ENCODE peak calls at places on chromosomes 6 and 20, in six cellular contexts. One of them, this sample, is unnamed. For H3K9me3, the result is how much of the 10 kb centered on the place peaks cover.

GRCh38 chr6:28683945-28684538 is 158.4 kb downstream of the GPX5 start:
- DNase-seq in cardiac muscle cell: peak
- DNase-seq in pancreas: no peak
- DNase-seq in transverse colon: peak
- DNase-seq in effector memory CD4-positive, alpha-beta T cell: no peak
- DNase-seq in aorta: no peak
- DNase-seq in this sample: no peak

GRCh38 chr20:33169176-33169794 is 1.3 kb downstream of the BPIFA2 start:
- DNase-seq in cardiac muscle cell: no peak
- DNase-seq in pancreas: no peak
- DNase-seq in transverse colon: no peak
- DNase-seq in effector memory CD4-positive, alpha-beta T cell: no peak
- DNase-seq in aorta: no peak
- DNase-seq in this sample: no peak

GRCh38 chr6:163745566-163746400 is 331.3 kb downstream of the QKI start:
- DNase-seq in cardiac muscle cell: peak
- DNase-seq in pancreas: no peak
- DNase-seq in transverse colon: no peak
- DNase-seq in effector memory CD4-positive, alpha-beta T cell: no peak
- DNase-seq in aorta: no peak
- DNase-seq in this sample: no peak

GRCh38 chr6:29926795-29927427 is 15.4 kb upstream of the HLA-A start:
- DNase-seq in cardiac muscle cell: no peak
- DNase-seq in pancreas: peak
- DNase-seq in transverse colon: peak
- DNase-seq in effector memory CD4-positive, alpha-beta T cell: peak
- DNase-seq in aorta: peak
- DNase-seq in this sample: peak

GRCh38 chr20:25076201-25076600 is 5.7 kb downstream of the VSX1 start:
- DNase-seq in cardiac muscle cell: no peak
- DNase-seq in pancreas: no peak
- DNase-seq in transverse colon: no peak
- DNase-seq in effector memory CD4-positive, alpha-beta T cell: no peak
- DNase-seq in aorta: no peak
- DNase-seq in this sample: no peak

GRCh38 chr20:59647271-59647670 is 42.9 kb downstream of the PHACTR3 start:
- DNase-seq in cardiac muscle cell: no peak
- DNase-seq in pancreas: no peak
- DNase-seq in transverse colon: no peak
- DNase-seq in effector memory CD4-positive, alpha-beta T cell: no peak
- DNase-seq in aorta: no peak
- DNase-seq in this sample: no peak

GRCh38 chr6:7628915-7629314 is 38.9 kb downstream of the SNRNP48 start:
- DNase-seq in cardiac muscle cell: no peak
- DNase-seq in pancreas: no peak
- DNase-seq in transverse colon: no peak
- DNase-seq in effector memory CD4-positive, alpha-beta T cell: no peak
- DNase-seq in aorta: no peak
- DNase-seq in this sample: no peak

GRCh38 chr20:12180107-12180661 is 262.5 kb downstream of the BTBD3 start:
- DNase-seq in cardiac muscle cell: no peak
- DNase-seq in pancreas: no peak
- DNase-seq in transverse colon: no peak
- DNase-seq in effector memory CD4-positive, alpha-beta T cell: no peak
- DNase-seq in aorta: no peak
- DNase-seq in this sample: no peak

GRCh38 chr6:40996591-40997247 is 42.3 kb downstream of the UNC5CL start:
- DNase-seq in cardiac muscle cell: peak
- DNase-seq in pancreas: peak
- DNase-seq in transverse colon: peak
- DNase-seq in effector memory CD4-positive, alpha-beta T cell: no peak
- DNase-seq in aorta: no peak
- DNase-seq in this sample: no peak

GRCh38 chr6:98769546-98769945 is 64.8 kb upstream of the POU3F2 start:
- DNase-seq in cardiac muscle cell: peak
- DNase-seq in pancreas: no peak
- DNase-seq in transverse colon: no peak
- DNase-seq in effector memory CD4-positive, alpha-beta T cell: no peak
- DNase-seq in aorta: no peak
- DNase-seq in this sample: no peak

GRCh38 chr6:89432875-89433636 is at the start of gene ANKRD6:
- DNase-seq in cardiac muscle cell: peak
- DNase-seq in pancreas: peak
- DNase-seq in transverse colon: peak
- DNase-seq in effector memory CD4-positive, alpha-beta T cell: peak
- DNase-seq in aorta: peak
- DNase-seq in this sample: no peak

GRCh38 chr6:130322673-130323268 is 43.0 kb upstream of the TMEM200A start:
- DNase-seq in cardiac muscle cell: peak
- DNase-seq in pancreas: peak
- DNase-seq in transverse colon: peak
- DNase-seq in effector memory CD4-positive, alpha-beta T cell: peak
- DNase-seq in aorta: no peak
- DNase-seq in this sample: no peak

GRCh38 chr6:36955671-36956070 is 1.1 kb downstream of the PI16 start:
- DNase-seq in cardiac muscle cell: no peak
- DNase-seq in pancreas: no peak
- DNase-seq in transverse colon: no peak
- DNase-seq in effector memory CD4-positive, alpha-beta T cell: no peak
- DNase-seq in aorta: no peak
- DNase-seq in this sample: no peak

GRCh38 chr20:59008715-59009336 is 1.8 kb upstream of the CTSZ start:
- DNase-seq in cardiac muscle cell: no peak
- DNase-seq in pancreas: no peak
- DNase-seq in transverse colon: no peak
- DNase-seq in effector memory CD4-positive, alpha-beta T cell: no peak
- DNase-seq in aorta: no peak
- DNase-seq in this sample: no peak

GRCh38 chr6:120994573-120994967 is 339.7 kb downstream of the TBC1D32 start:
- DNase-seq in cardiac muscle cell: no peak
- DNase-seq in pancreas: no peak
- DNase-seq in transverse colon: no peak
- DNase-seq in effector memory CD4-positive, alpha-beta T cell: no peak
- DNase-seq in aorta: no peak
- DNase-seq in this sample: no peak

GRCh38 chr20:34990661-34991214 is 35.1 kb downstream of the MYH7B start:
- DNase-seq in cardiac muscle cell: no peak
- DNase-seq in pancreas: no peak
- DNase-seq in transverse colon: no peak
- DNase-seq in effector memory CD4-positive, alpha-beta T cell: no peak
- DNase-seq in aorta: no peak
- DNase-seq in this sample: no peak

GRCh38 chr6:113645986-113646385 is 211.2 kb upstream of the MARCKS start:
- DNase-seq in cardiac muscle cell: no peak
- DNase-seq in pancreas: no peak
- DNase-seq in transverse colon: no peak
- DNase-seq in effector memory CD4-positive, alpha-beta T cell: no peak
- DNase-seq in aorta: no peak
- DNase-seq in this sample: no peak

GRCh38 chr6:126267621-126268020 is 72.3 kb upstream of the CENPW start:
- DNase-seq in cardiac muscle cell: no peak
- DNase-seq in pancreas: no peak
- DNase-seq in transverse colon: no peak
- DNase-seq in effector memory CD4-positive, alpha-beta T cell: no peak
- DNase-seq in aorta: no peak
- DNase-seq in this sample: no peak

GRCh38 chr6:6820688-6821238 is 232.2 kb downstream of the LY86 start:
- DNase-seq in cardiac muscle cell: no peak
- DNase-seq in pancreas: peak
- DNase-seq in transverse colon: peak
- DNase-seq in effector memory CD4-positive, alpha-beta T cell: no peak
- DNase-seq in aorta: no peak
- DNase-seq in this sample: no peak

GRCh38 chr20:9301129-9302072 is 213.0 kb upstream of the LAMP5 start:
- DNase-seq in cardiac muscle cell: no peak
- DNase-seq in pancreas: peak
- DNase-seq in transverse colon: peak
- DNase-seq in effector memory CD4-positive, alpha-beta T cell: no peak
- DNase-seq in aorta: no peak
- DNase-seq in this sample: no peak

GRCh38 chr6:117194978-117195377 is 70.4 kb upstream of the VGLL2 start:
- DNase-seq in cardiac muscle cell: no peak
- DNase-seq in pancreas: no peak
- DNase-seq in transverse colon: no peak
- DNase-seq in effector memory CD4-positive, alpha-beta T cell: no peak
- DNase-seq in aorta: no peak
- DNase-seq in this sample: no peak

GRCh38 chr6:46113370-46113769 is 16.4 kb upstream of the ENPP4 start:
- DNase-seq in cardiac muscle cell: no peak
- DNase-seq in pancreas: no peak
- DNase-seq in transverse colon: peak
- DNase-seq in effector memory CD4-positive, alpha-beta T cell: no peak
- DNase-seq in aorta: no peak
- DNase-seq in this sample: no peak

GRCh38 chr6:30591008-30591407 is 19.8 kb downstream of the ABCF1 start:
- DNase-seq in cardiac muscle cell: no peak
- DNase-seq in pancreas: no peak
- DNase-seq in transverse colon: no peak
- DNase-seq in effector memory CD4-positive, alpha-beta T cell: no peak
- DNase-seq in aorta: no peak
- DNase-seq in this sample: no peak

GRCh38 chr20:17500271-17500670 is 30.9 kb downstream of the BFSP1 start:
- DNase-seq in cardiac muscle cell: no peak
- DNase-seq in pancreas: no peak
- DNase-seq in transverse colon: no peak
- DNase-seq in effector memory CD4-positive, alpha-beta T cell: no peak
- DNase-seq in aorta: no peak
- DNase-seq in this sample: no peak

GRCh38 chr6:73452107-73452461 is at the start of gene CGAS:
- DNase-seq in cardiac muscle cell: peak
- DNase-seq in pancreas: peak
- DNase-seq in transverse colon: peak
- DNase-seq in effector memory CD4-positive, alpha-beta T cell: peak
- DNase-seq in aorta: peak
- DNase-seq in this sample: peak

GRCh38 chr6:19879663-19880062 is 42.5 kb downstream of the ID4 start:
- DNase-seq in cardiac muscle cell: no peak
- DNase-seq in pancreas: no peak
- DNase-seq in transverse colon: no peak
- DNase-seq in effector memory CD4-positive, alpha-beta T cell: no peak
- DNase-seq in aorta: no peak
- DNase-seq in this sample: no peak

GRCh38 chr20:58699246-58700107 is 6.9 kb downstream of the NPEPL1 start:
- DNase-seq in cardiac muscle cell: no peak
- DNase-seq in pancreas: no peak
- DNase-seq in transverse colon: peak
- DNase-seq in effector memory CD4-positive, alpha-beta T cell: no peak
- DNase-seq in aorta: no peak
- DNase-seq in this sample: no peak

GRCh38 chr6:49552596-49552995 is 2.1 kb downstream of the C6orf141 start:
- DNase-seq in cardiac muscle cell: no peak
- DNase-seq in pancreas: no peak
- DNase-seq in transverse colon: no peak
- DNase-seq in effector memory CD4-positive, alpha-beta T cell: no peak
- DNase-seq in aorta: no peak
- DNase-seq in this sample: no peak

DNA sequence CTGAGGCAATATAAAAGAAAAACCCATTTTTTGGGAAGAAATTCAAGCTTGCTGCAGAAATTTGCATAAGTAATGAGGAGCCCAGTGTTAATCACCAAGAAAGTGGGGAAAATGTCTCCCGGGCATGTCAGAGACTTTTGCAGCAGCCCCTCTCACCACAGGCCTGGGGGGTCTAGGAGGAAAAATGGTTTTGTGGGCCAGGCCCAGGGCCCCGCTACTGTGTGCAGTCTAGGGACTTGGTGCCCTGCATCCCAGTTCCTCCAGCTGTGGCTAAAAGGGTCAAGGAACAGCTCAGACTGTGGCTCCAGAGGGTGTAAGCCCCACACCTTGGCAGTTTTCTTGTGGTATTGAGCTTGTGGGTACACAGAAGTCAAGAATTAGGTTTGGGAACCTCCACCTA is 209.7 kb downstream of the HDGFL1 start:
- DNase-seq in cardiac muscle cell: no peak
- DNase-seq in pancreas: no peak
- DNase-seq in transverse colon: no peak
- DNase-seq in effector memory CD4-positive, alpha-beta T cell: no peak
- DNase-seq in aorta: no peak
- DNase-seq in this sample: no peak
- H3K9me3 ChIP-seq in cardiac muscle cell: under half
- H3K9me3 ChIP-seq in pancreas: under half
- H3K9me3 ChIP-seq in transverse colon: under half
- H3K9me3 ChIP-seq in effector memory CD4-positive, alpha-beta T cell: under half
- H3K9me3 ChIP-seq in aorta: under half
- H3K9me3 ChIP-seq in this sample: under half

GRCh38 chr20:55882922-55883321 is 122.4 kb downstream of the CBLN4 start:
- DNase-seq in cardiac muscle cell: no peak
- DNase-seq in pancreas: no peak
- DNase-seq in transverse colon: peak
- DNase-seq in effector memory CD4-positive, alpha-beta T cell: no peak
- DNase-seq in aorta: no peak
- DNase-seq in this sample: no peak

GRCh38 chr20:55880361-55880760 is 125.0 kb downstream of the CBLN4 start:
- DNase-seq in cardiac muscle cell: no peak
- DNase-seq in pancreas: no peak
- DNase-seq in transverse colon: peak
- DNase-seq in effector memory CD4-positive, alpha-beta T cell: no peak
- DNase-seq in aorta: no peak
- DNase-seq in this sample: no peak

GRCh38 chr20:55881204-55881603 is 124.1 kb downstream of the CBLN4 start:
- DNase-seq in cardiac muscle cell: no peak
- DNase-seq in pancreas: no peak
- DNase-seq in transverse colon: no peak
- DNase-seq in effector memory CD4-positive, alpha-beta T cell: no peak
- DNase-seq in aorta: no peak
- DNase-seq in this sample: no peak

GRCh38 chr20:55882286-55882685 is 123.0 kb downstream of the CBLN4 start:
- DNase-seq in cardiac muscle cell: no peak
- DNase-seq in pancreas: no peak
- DNase-seq in transverse colon: no peak
- DNase-seq in effector memory CD4-positive, alpha-beta T cell: no peak
- DNase-seq in aorta: no peak
- DNase-seq in this sample: no peak
- H3K9me3 ChIP-seq in cardiac muscle cell: under half
- H3K9me3 ChIP-seq in pancreas: under half
- H3K9me3 ChIP-seq in transverse colon: under half
- H3K9me3 ChIP-seq in effector memory CD4-positive, alpha-beta T cell: under half
- H3K9me3 ChIP-seq in aorta: under half
- H3K9me3 ChIP-seq in this sample: under half

DNA sequence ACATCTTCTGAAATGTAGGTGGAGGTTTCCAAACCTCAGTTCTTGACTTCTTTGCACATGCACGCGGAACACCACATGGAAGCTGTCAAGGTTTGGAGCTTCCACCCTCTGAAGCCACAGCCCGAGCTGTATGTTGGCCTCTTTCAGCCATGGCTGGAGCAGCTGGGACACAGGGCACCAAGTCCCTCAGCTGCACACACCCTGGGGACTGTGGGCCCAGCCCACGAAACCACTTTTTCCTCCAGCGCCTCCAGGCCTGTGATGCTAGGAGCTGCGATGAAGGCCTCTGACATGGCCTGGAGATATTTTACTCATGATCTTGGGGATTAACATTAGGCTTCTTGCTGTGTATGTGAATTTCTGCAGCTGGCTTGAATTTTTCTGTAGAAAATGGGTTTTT is 68.7 kb downstream of the RNF217 start:
- DNase-seq in cardiac muscle cell: no peak
- DNase-seq in pancreas: no peak
- DNase-seq in transverse colon: no peak
- DNase-seq in effector memory CD4-positive, alpha-beta T cell: no peak
- DNase-seq in aorta: no peak
- DNase-seq in this sample: no peak
- H3K9me3 ChIP-seq in cardiac muscle cell: under half
- H3K9me3 ChIP-seq in pancreas: under half
- H3K9me3 ChIP-seq in transverse colon: under half
- H3K9me3 ChIP-seq in effector memory CD4-positive, alpha-beta T cell: under half
- H3K9me3 ChIP-seq in aorta: under half
- H3K9me3 ChIP-seq in this sample: under half

GRCh38 chr6:3118353-3119039 is at the start of gene BPHL:
- DNase-seq in cardiac muscle cell: peak
- DNase-seq in pancreas: peak
- DNase-seq in transverse colon: peak
- DNase-seq in effector memory CD4-positive, alpha-beta T cell: peak
- DNase-seq in aorta: peak
- DNase-seq in this sample: peak
- H3K9me3 ChIP-seq in cardiac muscle cell: under half
- H3K9me3 ChIP-seq in pancreas: under half
- H3K9me3 ChIP-seq in transverse colon: under half
- H3K9me3 ChIP-seq in effector memory CD4-positive, alpha-beta T cell: under half
- H3K9me3 ChIP-seq in aorta: under half
- H3K9me3 ChIP-seq in this sample: under half

This sample was measured in esophagus muscularis mucosa.